ENCODE peak calls at places on chromosome 14, in six cellular contexts. One of them, this sample, is unnamed. For H3K27me3, the result is how much of the 10 kb centered on the place peaks cover.

GRCh38 chr14:56293506-56293905 is 175.3 kb downstream of the PELI2 start:
- DNase-seq in IMR-90: no peak
- DNase-seq in endodermal cell: no peak
- DNase-seq in uterus: no peak
- DNase-seq in hepatocyte: no peak
- DNase-seq in esophagus squamous epithelium: no peak
- DNase-seq in this sample: no peak

GRCh38 chr14:68379510-68380303 is 413.2 kb downstream of the ZFP36L1 start:
- DNase-seq in esophagus squamous epithelium: no peak
- DNase-seq in IMR-90: no peak
- DNase-seq in uterus: no peak
- DNase-seq in hepatocyte: no peak
- DNase-seq in endodermal cell: no peak
- DNase-seq in this sample: no peak

GRCh38 chr14:24216345-24216699 is 456 bp upstream of the MDP1 start:
- DNase-seq in esophagus squamous epithelium: no peak
- DNase-seq in hepatocyte: no peak
- DNase-seq in uterus: no peak
- DNase-seq in endodermal cell: no peak
- DNase-seq in IMR-90: no peak
- DNase-seq in this sample: no peak

GRCh38 chr14:68849416-68849815 is 56.5 kb upstream of the ZFP36L1 start:
- DNase-seq in esophagus squamous epithelium: no peak
- DNase-seq in uterus: no peak
- DNase-seq in IMR-90: no peak
- DNase-seq in hepatocyte: no peak
- DNase-seq in endodermal cell: peak
- DNase-seq in this sample: no peak

GRCh38 chr14:20934148-20934762 is 21.0 kb upstream of the RNASE2 start:
- DNase-seq in esophagus squamous epithelium: no peak
- DNase-seq in uterus: no peak
- DNase-seq in IMR-90: no peak
- DNase-seq in endodermal cell: peak
- DNase-seq in hepatocyte: peak
- DNase-seq in this sample: peak

GRCh38 chr14:59150990-59151389 is 37.5 kb upstream of the DAAM1 start:
- DNase-seq in esophagus squamous epithelium: no peak
- DNase-seq in uterus: no peak
- DNase-seq in endodermal cell: no peak
- DNase-seq in hepatocyte: no peak
- DNase-seq in IMR-90: no peak
- DNase-seq in this sample: peak

GRCh38 chr14:78022059-78022458 is 148.1 kb upstream of the NRXN3 start:
- DNase-seq in uterus: no peak
- DNase-seq in hepatocyte: peak
- DNase-seq in esophagus squamous epithelium: no peak
- DNase-seq in endodermal cell: peak
- DNase-seq in IMR-90: peak
- DNase-seq in this sample: no peak

GRCh38 chr14:30143617-30144016 is 216.0 kb upstream of the PRKD1 start:
- DNase-seq in IMR-90: peak
- DNase-seq in endodermal cell: no peak
- DNase-seq in hepatocyte: no peak
- DNase-seq in esophagus squamous epithelium: no peak
- DNase-seq in uterus: no peak
- DNase-seq in this sample: no peak

GRCh38 chr14:38248629-38249028 is 7.3 kb downstream of the CLEC14A start:
- DNase-seq in hepatocyte: no peak
- DNase-seq in IMR-90: no peak
- DNase-seq in uterus: no peak
- DNase-seq in endodermal cell: peak
- DNase-seq in esophagus squamous epithelium: no peak
- DNase-seq in this sample: no peak

GRCh38 chr14:99853206-99853605 is 60.0 kb downstream of the EML1 start:
- DNase-seq in hepatocyte: no peak
- DNase-seq in endodermal cell: no peak
- DNase-seq in uterus: no peak
- DNase-seq in esophagus squamous epithelium: no peak
- DNase-seq in IMR-90: no peak
- DNase-seq in this sample: no peak

GRCh38 chr14:104728631-104729030 is 4.6 kb downstream of the ADSS1 start:
- DNase-seq in endodermal cell: no peak
- DNase-seq in IMR-90: no peak
- DNase-seq in uterus: no peak
- DNase-seq in hepatocyte: no peak
- DNase-seq in esophagus squamous epithelium: no peak
- DNase-seq in this sample: no peak

GRCh38 chr14:87491816-87492215 is 501.2 kb downstream of the GALC start:
- DNase-seq in hepatocyte: peak
- DNase-seq in IMR-90: no peak
- DNase-seq in uterus: no peak
- DNase-seq in endodermal cell: peak
- DNase-seq in esophagus squamous epithelium: no peak
- DNase-seq in this sample: no peak

GRCh38 chr14:90788031-90788430 is 28.2 kb downstream of the TTC7B start:
- DNase-seq in endodermal cell: peak
- DNase-seq in uterus: no peak
- DNase-seq in esophagus squamous epithelium: no peak
- DNase-seq in IMR-90: no peak
- DNase-seq in hepatocyte: no peak
- DNase-seq in this sample: no peak

GRCh38 chr14:77369280-77369679 is 7.6 kb downstream of the TMED8 start:
- DNase-seq in hepatocyte: no peak
- DNase-seq in endodermal cell: no peak
- DNase-seq in esophagus squamous epithelium: no peak
- DNase-seq in uterus: no peak
- DNase-seq in IMR-90: no peak
- DNase-seq in this sample: no peak

GRCh38 chr14:59337151-59337611 is 128.0 kb downstream of the GPR135 start:
- DNase-seq in uterus: peak
- DNase-seq in esophagus squamous epithelium: no peak
- DNase-seq in IMR-90: no peak
- DNase-seq in hepatocyte: no peak
- DNase-seq in endodermal cell: no peak
- DNase-seq in this sample: no peak

DNA sequence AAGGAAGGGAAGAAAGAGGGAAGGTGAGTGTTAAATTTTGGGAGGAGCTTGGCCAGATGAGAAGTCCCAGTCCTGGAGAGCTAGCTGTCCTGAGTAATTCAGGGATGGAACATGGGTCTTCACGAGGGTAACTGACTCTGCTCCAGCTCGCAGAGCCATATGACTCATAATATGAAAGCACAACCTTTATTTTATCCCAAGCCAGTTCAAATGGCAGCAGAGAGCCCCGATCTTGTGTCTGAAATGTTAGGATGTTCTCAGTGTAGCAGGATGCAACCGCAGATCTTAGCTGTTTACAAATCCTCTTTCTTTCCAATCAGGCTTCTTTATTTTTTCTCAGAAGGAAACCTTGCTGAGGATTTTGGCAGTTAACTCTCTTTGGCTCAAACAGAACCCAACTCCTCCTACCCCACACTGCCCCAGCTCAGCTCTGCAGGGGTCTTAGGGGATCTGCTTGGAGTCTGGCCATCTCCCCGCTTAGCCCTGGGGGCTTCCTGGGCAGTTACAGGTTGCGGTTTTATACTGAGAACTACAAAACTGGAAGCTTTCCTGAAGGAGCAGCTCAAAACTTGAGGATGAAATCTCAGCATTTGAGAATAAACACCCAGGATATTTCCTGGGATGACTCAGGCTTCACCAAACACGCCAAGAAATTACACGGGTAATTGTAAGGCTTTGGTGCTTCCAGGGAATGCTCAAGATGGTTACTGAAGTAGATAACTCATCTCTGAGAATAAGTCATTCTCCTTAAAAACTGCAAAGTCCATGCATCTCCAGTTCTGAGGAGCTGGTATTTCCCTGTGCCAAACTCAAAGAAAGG is 92.5 kb downstream of the VCPKMT start:
- DNase-seq in uterus: peak
- DNase-seq in hepatocyte: no peak
- DNase-seq in endodermal cell: no peak
- DNase-seq in esophagus squamous epithelium: no peak
- DNase-seq in IMR-90: peak
- DNase-seq in this sample: no peak
- H3K4me3 ChIP-seq in uterus: no peak
- H3K4me3 ChIP-seq in hepatocyte: no peak
- H3K4me3 ChIP-seq in endodermal cell: no peak
- H3K4me3 ChIP-seq in esophagus squamous epithelium: no peak
- H3K4me3 ChIP-seq in IMR-90: peak
- H3K4me3 ChIP-seq in this sample: no peak

GRCh38 chr14:85412756-85413155 is 117.2 kb upstream of the FLRT2 start:
- DNase-seq in hepatocyte: no peak
- DNase-seq in IMR-90: no peak
- DNase-seq in uterus: no peak
- DNase-seq in esophagus squamous epithelium: no peak
- DNase-seq in endodermal cell: no peak
- DNase-seq in this sample: no peak

GRCh38 chr14:85414142-85414541 is 115.8 kb upstream of the FLRT2 start:
- DNase-seq in esophagus squamous epithelium: no peak
- DNase-seq in hepatocyte: no peak
- DNase-seq in IMR-90: no peak
- DNase-seq in uterus: no peak
- DNase-seq in endodermal cell: no peak
- DNase-seq in this sample: no peak

GRCh38 chr14:85417396-85417795 is 112.5 kb upstream of the FLRT2 start:
- DNase-seq in esophagus squamous epithelium: no peak
- DNase-seq in hepatocyte: no peak
- DNase-seq in uterus: no peak
- DNase-seq in IMR-90: no peak
- DNase-seq in endodermal cell: no peak
- DNase-seq in this sample: no peak

GRCh38 chr14:85416771-85417170 is 113.2 kb upstream of the FLRT2 start:
- DNase-seq in IMR-90: peak
- DNase-seq in hepatocyte: peak
- DNase-seq in uterus: no peak
- DNase-seq in esophagus squamous epithelium: no peak
- DNase-seq in endodermal cell: no peak
- DNase-seq in this sample: no peak

DNA sequence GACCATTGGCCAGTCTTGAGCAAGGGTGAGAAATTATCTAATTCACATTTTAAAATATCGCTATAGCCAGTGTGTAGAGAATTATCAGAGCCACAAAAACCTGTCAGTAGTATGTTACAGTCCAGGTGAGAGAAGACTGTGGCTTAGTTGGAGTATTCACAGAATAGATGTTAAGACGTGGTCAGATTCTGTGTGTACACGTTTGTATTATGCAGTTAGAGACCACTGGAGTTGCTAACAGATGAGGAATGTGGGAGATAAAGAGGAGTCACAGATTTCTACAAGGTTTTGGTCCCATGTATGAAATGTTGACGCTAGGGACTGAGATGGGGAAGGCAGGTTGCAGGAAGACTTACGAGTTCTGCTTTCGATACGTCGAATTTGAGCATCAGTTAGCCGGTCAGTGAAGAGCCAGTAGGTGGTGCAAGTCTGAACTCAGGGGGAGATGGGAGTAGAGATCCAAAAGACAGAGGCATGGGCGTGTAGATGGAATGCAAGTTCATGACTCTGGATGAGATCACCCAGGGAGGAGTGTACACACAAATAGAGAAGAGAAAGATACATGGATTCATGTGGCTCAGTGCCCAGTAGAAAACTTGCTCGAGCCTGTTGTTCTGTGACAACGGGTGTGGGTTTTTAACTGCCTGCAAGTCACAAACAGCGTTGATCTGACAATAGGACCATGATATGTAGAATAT is 114.8 kb upstream of the FLRT2 start:
- DNase-seq in endodermal cell: peak
- DNase-seq in esophagus squamous epithelium: no peak
- DNase-seq in hepatocyte: peak
- DNase-seq in uterus: peak
- DNase-seq in IMR-90: peak
- DNase-seq in this sample: no peak
- TF ChIP-seq CTCF in endodermal cell: peak
- TF ChIP-seq CTCF in esophagus squamous epithelium: peak
- TF ChIP-seq CTCF in hepatocyte: peak
- TF ChIP-seq CTCF in uterus: peak
- TF ChIP-seq CTCF in IMR-90: peak
- TF ChIP-seq CTCF in this sample: no peak

GRCh38 chr14:69895109-69895508 is 15.9 kb downstream of the SMOC1 start:
- DNase-seq in esophagus squamous epithelium: no peak
- DNase-seq in uterus: no peak
- DNase-seq in endodermal cell: no peak
- DNase-seq in hepatocyte: no peak
- DNase-seq in IMR-90: no peak
- DNase-seq in this sample: no peak

GRCh38 chr14:69886843-69887242 is 7.6 kb downstream of the SMOC1 start:
- DNase-seq in esophagus squamous epithelium: no peak
- DNase-seq in uterus: no peak
- DNase-seq in hepatocyte: no peak
- DNase-seq in IMR-90: peak
- DNase-seq in endodermal cell: no peak
- DNase-seq in this sample: no peak

GRCh38 chr14:69887740-69888657 is 8.8 kb downstream of the SMOC1 start:
- DNase-seq in hepatocyte: no peak
- DNase-seq in uterus: no peak
- DNase-seq in esophagus squamous epithelium: no peak
- DNase-seq in IMR-90: peak
- DNase-seq in endodermal cell: no peak
- DNase-seq in this sample: no peak

GRCh38 chr14:69896080-69896479 is 16.9 kb downstream of the SMOC1 start:
- DNase-seq in esophagus squamous epithelium: no peak
- DNase-seq in uterus: no peak
- DNase-seq in endodermal cell: no peak
- DNase-seq in hepatocyte: no peak
- DNase-seq in IMR-90: no peak
- DNase-seq in this sample: no peak

DNA sequence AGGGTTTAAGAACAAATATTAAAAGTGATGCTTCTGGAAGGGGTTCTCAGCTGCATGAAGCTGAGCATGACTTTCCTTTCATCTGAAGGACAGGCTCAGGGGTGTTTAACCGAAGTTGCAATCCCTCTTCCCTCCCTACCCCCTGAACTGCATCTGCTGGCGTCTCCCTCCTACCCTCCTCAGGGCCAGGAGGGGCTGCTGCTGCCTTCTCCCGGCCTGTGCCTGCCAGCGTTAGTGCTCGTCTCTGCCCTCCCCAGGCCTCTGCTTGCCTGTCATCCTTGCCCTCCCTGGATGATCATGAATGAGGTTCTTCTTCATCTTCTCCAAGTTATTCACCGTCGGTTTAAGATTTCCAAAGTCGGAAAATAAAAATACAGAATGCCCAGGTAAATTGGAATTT is 12.2 kb downstream of the SMOC1 start:
- DNase-seq in IMR-90: no peak
- DNase-seq in hepatocyte: no peak
- DNase-seq in endodermal cell: peak
- DNase-seq in esophagus squamous epithelium: no peak
- DNase-seq in uterus: no peak
- DNase-seq in this sample: no peak
- H3K27me3 ChIP-seq in IMR-90: under half
- H3K27me3 ChIP-seq in hepatocyte: under half
- H3K27me3 ChIP-seq in endodermal cell: under half
- H3K27me3 ChIP-seq in esophagus squamous epithelium: under half
- H3K27me3 ChIP-seq in uterus: under half
- H3K27me3 ChIP-seq in this sample: under half

DNA sequence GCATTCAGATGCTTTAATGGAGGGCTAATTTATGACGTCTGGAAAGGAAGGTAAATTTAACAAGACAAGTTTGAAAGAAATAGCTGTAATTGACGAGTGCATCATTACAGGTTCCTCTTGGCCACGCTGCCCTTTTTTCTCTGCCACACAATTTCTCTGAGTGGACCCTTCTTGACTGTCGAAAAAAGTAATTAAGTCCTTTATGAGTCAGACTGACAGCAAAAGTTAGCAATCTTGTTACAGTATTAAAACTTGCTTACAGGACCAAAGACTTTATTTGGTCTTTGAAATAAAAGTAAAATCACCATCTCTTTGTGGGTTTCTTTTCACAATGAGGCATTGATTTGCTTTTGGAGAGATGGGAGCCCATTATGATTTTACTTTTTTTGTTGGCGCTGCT is 42.6 kb downstream of the SAMD4A start:
- DNase-seq in IMR-90: no peak
- DNase-seq in uterus: no peak
- DNase-seq in esophagus squamous epithelium: no peak
- DNase-seq in endodermal cell: no peak
- DNase-seq in hepatocyte: no peak
- DNase-seq in this sample: no peak
- H3K4me3 ChIP-seq in IMR-90: no peak
- H3K4me3 ChIP-seq in uterus: no peak
- H3K4me3 ChIP-seq in esophagus squamous epithelium: no peak
- H3K4me3 ChIP-seq in endodermal cell: no peak
- H3K4me3 ChIP-seq in hepatocyte: no peak
- H3K4me3 ChIP-seq in this sample: no peak